ENCODE peak calls at places on chromosome 1, in seven cellular contexts. S is PC-9, N is OCI-LY7, A is GM23338, Y is GM23248, Q is hepatocyte, P is Karpas-422. C is an unnamed sample. For H3K79me2 and H3K9me2, the result is how much of the 10 kb centered on the place peaks cover.

GRCh38 chr1:3773572-3774502 is 1.3 kb downstream of the SMIM1 start:
- DNase-seq in N (no peak), Q (no peak), A (no peak), P (no peak), S (no peak), Y (peak), C (no peak)

GRCh38 chr1:65449214-65449823 is 28.9 kb downstream of the LEPR start:
- DNase-seq in A (peak), Y (no peak), Q (no peak), P (no peak), N (no peak), S (no peak), C (peak)

GRCh38 chr1:23029337-23029736 is 10.1 kb downstream of the KDM1A start:
- DNase-seq in Q (no peak), Y (peak), S (no peak), P (peak), N (no peak), A (no peak), C (no peak)

GRCh38 chr1:154427173-154428139 is 22.3 kb downstream of the IL6R start:
- DNase-seq in Y (no peak), S (no peak), N (no peak), Q (peak), A (no peak), P (peak), C (no peak)

GRCh38 chr1:23979387-23980005 is 631 bp downstream of the SRSF10 start:
- DNase-seq in Y (no peak), N (no peak), S (no peak), A (peak), Q (no peak), P (no peak), C (no peak)

GRCh38 chr1:230772457-230773395 is 25.5 kb downstream of the CAPN9 start:
- DNase-seq in N (peak), Q (peak), S (peak), P (peak), Y (peak), A (peak), C (peak)

GRCh38 chr1:9066945-9067807 is 2.3 kb downstream of the SLC2A5 start:
- DNase-seq in Q (no peak), N (peak), P (no peak), A (no peak), Y (peak), S (peak), C (peak)

GRCh38 chr1:206784471-206784903 is 12.2 kb upstream of the IL10 start:
- DNase-seq in N (peak), Y (no peak), P (no peak), Q (no peak), A (no peak), S (no peak), C (no peak)

GRCh38 chr1:205199090-205199930 is 12.2 kb downstream of the DSTYK start:
- DNase-seq in Y (peak), A (no peak), Q (no peak), S (no peak), N (no peak), P (no peak), C (peak)

GRCh38 chr1:22317231-22317919 is 134.3 kb upstream of the ZBTB40 start:
- DNase-seq in S (peak), A (peak), Q (peak), Y (peak), N (peak), P (peak), C (peak)

GRCh38 chr1:13228343-13228781 is 2.4 kb upstream of the PRAMEF18 start:
- DNase-seq in S (peak), A (peak), P (peak), Q (no peak), Y (peak), N (peak), C (peak)

GRCh38 chr1:113058861-113059441 is 14.0 kb upstream of the LRIG2 start:
- DNase-seq in N (no peak), A (no peak), P (no peak), Q (no peak), Y (no peak), S (no peak), C (no peak)

GRCh38 chr1:11391891-11392290 is 87.1 kb upstream of the DISP3 start:
- DNase-seq in P (no peak), A (no peak), S (no peak), Y (no peak), Q (no peak), N (no peak), C (no peak)

GRCh38 chr1:112505878-112506277 is 2.9 kb upstream of the WNT2B start:
- DNase-seq in N (peak), S (no peak), Y (no peak), A (no peak), Q (no peak), P (no peak), C (no peak)

GRCh38 chr1:113390871-113391642 is 742 bp downstream of the MAGI3 start:
- DNase-seq in P (no peak), Q (peak), A (peak), N (peak), Y (peak), S (peak), C (peak)

GRCh38 chr1:41652346-41653124 is 168.1 kb upstream of the EDN2 start:
- DNase-seq in A (no peak), Y (no peak), P (no peak), S (no peak), N (no peak), Q (no peak), C (no peak)

DNA sequence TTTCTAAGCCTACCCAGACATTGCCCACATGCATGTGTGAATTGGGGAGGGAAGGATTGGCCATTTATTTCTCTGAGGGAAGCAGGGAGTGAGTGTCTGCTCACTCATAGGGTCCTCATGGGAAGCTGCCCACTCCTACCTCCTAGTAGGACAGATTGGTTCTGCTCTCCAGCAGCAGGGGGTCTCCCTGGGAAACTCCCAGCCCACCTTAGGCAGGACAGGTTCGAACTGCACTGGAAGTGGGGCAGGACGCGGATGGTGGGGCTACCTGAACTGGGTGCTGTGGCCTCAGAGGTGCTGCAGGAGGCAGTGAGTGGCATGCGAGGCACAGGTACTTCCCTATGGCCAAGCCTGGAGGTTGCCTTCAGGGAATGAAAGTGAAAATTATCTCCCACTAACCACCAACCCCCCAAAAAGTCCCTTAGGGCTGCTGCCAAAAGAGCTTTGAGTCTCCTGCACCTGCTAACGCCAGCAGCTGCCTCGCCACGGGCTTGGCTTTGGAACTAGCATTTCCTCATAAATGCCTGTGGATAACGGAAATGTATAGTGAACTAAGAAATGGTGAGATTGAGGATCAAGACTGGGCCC is 157.0 kb upstream of the COA6 start:
- DNase-seq in S (no peak), A (no peak), N (no peak), Y (no peak), Q (no peak), P (no peak), C (no peak)
- H3K27ac ChIP-seq in S (no peak), A (no peak), N (no peak), Y (no peak), Q (no peak), P (no peak), C (no peak)

GRCh38 chr1:209008586-209008985 is 574.9 kb upstream of the CAMK1G start:
- DNase-seq in Y (no peak), P (no peak), S (no peak), N (no peak), A (no peak), Q (no peak), C (peak)

GRCh38 chr1:209015092-209015491 is 568.4 kb upstream of the CAMK1G start:
- DNase-seq in N (no peak), Q (no peak), A (no peak), P (no peak), S (no peak), Y (no peak), C (no peak)

GRCh38 chr1:209012443-209013196 is 570.9 kb upstream of the CAMK1G start:
- DNase-seq in P (no peak), Y (no peak), Q (no peak), A (no peak), N (no peak), S (no peak), C (no peak)

GRCh38 chr1:209010831-209011230 is 572.7 kb upstream of the CAMK1G start:
- DNase-seq in N (no peak), A (no peak), P (no peak), Y (no peak), Q (no peak), S (no peak), C (no peak)
- H3K79me2 ChIP-seq in N (under half), A (under half), P (under half), Y (under half), Q (under half), S (under half), C (under half)

DNA sequence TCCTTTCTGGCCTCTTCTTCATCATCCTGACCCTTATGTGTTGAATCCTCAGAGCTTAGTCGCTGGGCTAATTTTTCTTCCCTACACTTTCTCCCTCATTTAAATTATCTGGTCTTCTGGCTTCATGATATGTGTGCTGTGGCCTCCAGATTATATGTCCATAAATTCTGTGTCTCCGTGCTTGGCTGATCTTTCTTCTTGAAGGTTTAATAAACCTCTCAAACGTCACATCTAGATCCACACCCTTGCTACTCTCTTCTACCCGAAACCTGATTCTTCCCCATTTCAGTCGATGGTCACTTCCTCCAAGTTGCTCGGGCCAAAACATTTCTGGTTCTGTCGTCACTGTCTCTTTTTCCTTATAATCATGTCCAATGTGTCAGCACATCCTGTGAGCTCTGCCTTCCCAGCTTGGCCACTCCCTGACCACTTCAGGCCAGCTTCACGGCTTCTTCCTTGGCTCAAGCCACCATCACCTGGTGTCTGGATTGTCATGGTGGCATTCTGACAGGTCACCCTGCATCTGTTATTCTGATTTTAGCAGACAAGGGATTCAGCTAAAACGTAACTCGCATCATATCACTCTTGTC is 12.0 kb downstream of the OR2B11 start:
- DNase-seq in A (no peak), N (no peak), Q (no peak), S (no peak), P (no peak), Y (no peak), C (no peak)
- H3K9me2 ChIP-seq in A (under half), N (under half), Q (under half), S (under half), P (under half), Y (under half), C (under half)

GRCh38 chr1:232558974-232559373 is 71.0 kb downstream of the SIPA1L2 start:
- DNase-seq in P (no peak), Q (no peak), S (no peak), N (peak), Y (no peak), A (peak), C (no peak)
- H3K27ac ChIP-seq in P (no peak), Q (no peak), S (no peak), N (peak), Y (no peak), A (no peak), C (no peak)